ENCODE peak calls at places on chromosomes 11 and 22, in nine cellular contexts. I is mucosa of descending colon, G is lung, W is adrenal gland, Q is spleen, U is Caco-2, K is heart left ventricle, S is body of pancreas, F is PC-9. N is an unnamed sample. For H3K4me1, the result is how much of the 10 kb centered on the place peaks cover.

GRCh38 chr11:61023086-61024035 is 51.9 kb downstream of the CD6 start:
- DNase-seq in K (no peak), S (peak), W (no peak), I (no peak), G (no peak), Q (no peak), U (no peak), F (no peak), N (no peak)

GRCh38 chr11:1751999-1752906 is 1.9 kb upstream of the IFITM10 start:
- DNase-seq in S (no peak), W (peak), Q (peak), F (no peak), U (no peak), K (no peak), I (peak), G (no peak), N (no peak)

GRCh38 chr22:26568207-26568706 is 21.7 kb downstream of the TPST2 start:
- DNase-seq in G (no peak), U (peak), K (no peak), S (no peak), W (no peak), I (no peak), Q (no peak), F (peak), N (no peak)

GRCh38 chr22:37218771-37219411 is 6.6 kb upstream of the SSTR3 start:
- DNase-seq in S (no peak), U (no peak), G (no peak), W (no peak), K (no peak), I (no peak), F (no peak), Q (peak), N (no peak)

GRCh38 chr11:43802509-43802908 is 78.1 kb upstream of the ALKBH3 start:
- DNase-seq in F (no peak), Q (no peak), G (no peak), S (no peak), W (no peak), K (no peak), U (no peak), I (no peak), N (no peak)

GRCh38 chr22:37431811-37432707 is 4.8 kb upstream of the ELFN2 start:
- DNase-seq in K (no peak), G (no peak), Q (no peak), U (peak), S (no peak), F (peak), I (no peak), W (no peak), N (no peak)

GRCh38 chr11:79060081-79060480 is 380.7 kb downstream of the TENM4 start:
- DNase-seq in S (no peak), I (no peak), K (no peak), F (no peak), G (no peak), Q (no peak), U (no peak), W (no peak), N (no peak)

GRCh38 chr11:57568330-57568766 is 876 bp upstream of the UBE2L6 start:
- DNase-seq in U (no peak), I (no peak), G (peak), K (no peak), F (peak), S (no peak), W (peak), Q (no peak), N (no peak)

GRCh38 chr11:7687386-7687785 is 14.1 kb upstream of the CYB5R2 start:
- DNase-seq in G (no peak), U (no peak), Q (no peak), K (no peak), S (no peak), I (no peak), F (no peak), W (no peak), N (no peak)

GRCh38 chr11:28833670-28834069 is 725.5 kb downstream of the METTL15 start:
- DNase-seq in S (no peak), K (no peak), U (no peak), W (no peak), Q (no peak), G (no peak), F (no peak), I (no peak), N (no peak)

GRCh38 chr22:33299245-33299956 is 241.2 kb upstream of the SYN3 start:
- DNase-seq in U (no peak), F (no peak), G (no peak), S (no peak), Q (peak), W (no peak), K (no peak), I (no peak), N (no peak)

GRCh38 chr11:26993965-26994446 is at the start of gene FIBIN:
- DNase-seq in I (peak), F (no peak), G (no peak), U (no peak), S (peak), W (no peak), Q (peak), K (peak), N (no peak)

GRCh38 chr11:93727985-93728791 is 13.1 kb downstream of the TAF1D start:
- DNase-seq in G (no peak), K (no peak), S (no peak), Q (no peak), U (no peak), W (no peak), I (no peak), F (no peak), N (no peak)

GRCh38 chr11:66075273-66075672 is 5.2 kb downstream of the PACS1 start:
- DNase-seq in S (no peak), G (no peak), F (no peak), I (no peak), U (no peak), W (no peak), K (no peak), Q (no peak), N (no peak)

GRCh38 chr22:35930933-35931332 is 97.7 kb downstream of the RBFOX2 start:
- DNase-seq in I (no peak), K (no peak), U (no peak), F (peak), W (no peak), S (no peak), G (no peak), Q (no peak), N (no peak)

GRCh38 chr11:65911682-65912568 is 6.9 kb downstream of the C11orf68 start:
- DNase-seq in K (no peak), U (peak), S (peak), G (peak), F (peak), W (no peak), Q (no peak), I (no peak), N (no peak)

GRCh38 chr11:134272381-134273316 is 3.5 kb upstream of the GLB1L3 start:
- DNase-seq in W (peak), S (no peak), U (peak), I (no peak), F (no peak), Q (no peak), G (no peak), K (no peak), N (no peak)

GRCh38 chr11:27254744-27255446 is 108.1 kb downstream of the CCDC34 start:
- DNase-seq in U (no peak), S (no peak), K (no peak), I (no peak), G (no peak), W (no peak), F (no peak), Q (no peak), N (no peak)

GRCh38 chr11:120612363-120613263 is 101.1 kb downstream of the GRIK4 start:
- DNase-seq in U (peak), S (no peak), Q (no peak), I (no peak), K (no peak), G (no peak), F (no peak), W (peak), N (no peak)

GRCh38 chr11:15016200-15016599 is 44.0 kb upstream of the CALCA start:
- DNase-seq in Q (no peak), S (no peak), F (no peak), U (no peak), K (no peak), W (no peak), I (no peak), G (no peak), N (no peak)

GRCh38 chr11:121446752-121447156 is 5.4 kb upstream of the SORL1 start:
- DNase-seq in K (no peak), U (no peak), W (no peak), S (no peak), Q (no peak), F (no peak), I (no peak), G (no peak), N (no peak)

GRCh38 chr11:57249384-57250319 is 12.6 kb upstream of the APLNR start:
- DNase-seq in I (peak), W (peak), U (peak), F (peak), G (peak), Q (peak), S (peak), K (peak), N (no peak)

GRCh38 chr11:113584371-113584770 is 109.2 kb upstream of the DRD2 start:
- DNase-seq in S (no peak), K (no peak), U (no peak), Q (no peak), W (no peak), F (no peak), G (no peak), I (no peak), N (no peak)

GRCh38 chr11:106031210-106031845 is 9.3 kb upstream of the MSANTD4 start:
- DNase-seq in S (no peak), U (no peak), W (no peak), G (no peak), I (no peak), F (peak), K (no peak), Q (no peak), N (no peak)

GRCh38 chr11:76147106-76147735 is 59.1 kb downstream of the WNT11 start:
- DNase-seq in U (peak), K (no peak), G (no peak), Q (no peak), I (no peak), F (no peak), S (no peak), W (no peak), N (no peak)

GRCh38 chr11:112751763-112752162 is 209.5 kb upstream of the NCAM1 start:
- DNase-seq in U (no peak), K (no peak), G (no peak), I (no peak), F (no peak), W (no peak), Q (no peak), S (no peak), N (no peak)

GRCh38 chr22:22802346-22802970 is 85.2 kb upstream of the IGLL5 start:
- DNase-seq in K (no peak), G (peak), I (no peak), Q (no peak), U (no peak), W (no peak), F (no peak), S (no peak), N (no peak)

GRCh38 chr11:65181569-65182257 is at the start of gene CAPN1:
- DNase-seq in I (peak), W (peak), S (peak), F (peak), U (peak), G (peak), K (peak), Q (peak), N (peak)

DNA sequence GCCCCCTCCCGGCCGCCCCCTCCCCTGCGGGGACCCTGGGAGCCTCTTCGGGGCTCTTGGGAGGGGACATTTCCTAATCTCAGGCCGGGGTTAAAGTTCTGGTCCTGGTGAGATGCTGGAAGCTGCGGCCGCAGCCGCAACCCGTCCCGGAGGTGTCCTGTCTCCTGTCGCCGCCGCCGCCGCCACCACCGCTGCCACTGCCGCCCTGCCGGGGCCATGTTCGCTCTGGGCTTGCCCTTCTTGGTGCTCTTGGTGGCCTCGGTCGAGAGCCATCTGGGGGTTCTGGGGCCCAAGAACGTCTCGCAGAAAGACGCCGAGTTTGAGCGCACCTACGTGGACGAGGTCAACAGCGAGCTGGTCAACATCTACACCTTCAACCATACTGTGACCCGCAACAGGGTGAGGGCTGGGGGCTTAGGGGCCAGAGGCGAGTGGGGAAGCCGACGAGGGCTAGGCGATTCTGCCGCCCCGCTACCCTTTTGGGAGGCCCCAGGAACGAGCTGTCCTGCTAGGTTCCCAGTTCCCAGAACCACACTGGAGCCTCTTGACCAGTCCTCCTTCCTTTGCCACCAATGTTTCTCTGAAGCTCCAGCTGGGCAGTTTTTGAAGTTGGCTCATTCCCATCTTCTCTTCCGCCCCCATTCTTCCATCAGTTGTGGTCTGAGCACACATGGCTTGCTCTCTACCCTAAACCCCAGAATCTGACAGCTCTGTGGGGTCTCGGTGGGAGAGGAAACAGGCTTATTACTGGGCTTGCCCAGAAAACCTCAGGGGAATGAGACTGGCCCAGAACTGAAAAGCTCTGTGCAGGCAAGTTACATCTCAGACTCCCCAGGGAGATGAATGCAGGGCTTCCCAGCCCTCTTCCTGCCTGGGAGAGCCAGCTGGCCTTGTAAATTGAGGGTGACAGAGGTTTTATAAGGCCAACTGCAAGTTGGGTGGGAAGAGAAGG is 781 bp downstream of the SIDT2 start:
- DNase-seq in Q (peak), W (peak), F (no peak), G (no peak), I (peak), K (no peak), S (peak), U (peak), N (no peak)
- TF ChIP-seq CTCF in Q (no peak), W (no peak), F (no peak), G (no peak), I (no peak), K (no peak), S (no peak), U (no peak), N (no peak)

GRCh38 chr22:42644422-42645340 is 4.3 kb upstream of the ATP5MGL start:
- DNase-seq in W (peak), F (no peak), S (peak), U (no peak), Q (no peak), G (peak), I (no peak), K (peak), N (no peak)
- H3K4me1 ChIP-seq in W (half or more), F (under half), S (half or more), U (under half), Q (half or more), G (under half), I (half or more), K (half or more), N (half or more)

GRCh38 chr11:46537121-46537520 is 56.7 kb downstream of the AMBRA1 start:
- DNase-seq in I (no peak), U (no peak), K (no peak), G (no peak), Q (no peak), F (no peak), S (no peak), W (no peak), N (no peak)
- TF ChIP-seq CTCF in I (no peak), U (peak), K (no peak), G (no peak), Q (no peak), F (no peak), S (no peak), W (no peak), N (no peak)

GRCh38 chr22:24302591-24302990 is 32.0 kb downstream of the SPECC1L start:
- DNase-seq in K (no peak), F (peak), Q (no peak), S (no peak), I (no peak), W (no peak), U (no peak), G (no peak), N (no peak)

GRCh38 chr22:24305260-24305692 is 34.6 kb downstream of the SPECC1L start:
- DNase-seq in I (no peak), G (no peak), Q (no peak), W (no peak), S (no peak), U (no peak), K (no peak), F (no peak), N (no peak)

GRCh38 chr22:24303007-24303406 is 32.4 kb downstream of the SPECC1L start:
- DNase-seq in I (no peak), U (no peak), W (no peak), F (peak), K (no peak), G (no peak), Q (no peak), S (no peak), N (no peak)

GRCh38 chr22:24304067-24304675 is 33.5 kb downstream of the SPECC1L start:
- DNase-seq in W (no peak), F (peak), I (no peak), G (no peak), S (no peak), K (no peak), Q (no peak), U (no peak), N (no peak)
- H3K4me1 ChIP-seq in W (under half), F (half or more), I (under half), G (under half), S (under half), K (half or more), Q (half or more), U (under half), N (under half)

GRCh38 chr11:9206496-9206895 is 58.7 kb downstream of the DENND5A start:
- DNase-seq in I (no peak), G (no peak), U (no peak), S (no peak), Q (no peak), F (no peak), W (no peak), K (no peak), N (no peak)

GRCh38 chr11:9201372-9202162 is 63.6 kb downstream of the DENND5A start:
- DNase-seq in I (no peak), F (no peak), U (no peak), K (no peak), S (no peak), W (no peak), G (no peak), Q (no peak), N (no peak)

GRCh38 chr11:9205596-9205995 is 59.6 kb downstream of the DENND5A start:
- DNase-seq in Q (no peak), I (no peak), G (no peak), W (no peak), F (no peak), U (no peak), K (no peak), S (no peak), N (no peak)

GRCh38 chr11:9200471-9200870 is 64.7 kb downstream of the DENND5A start:
- DNase-seq in U (no peak), K (no peak), I (no peak), W (no peak), G (no peak), F (no peak), Q (no peak), S (no peak), N (no peak)

GRCh38 chr11:9203715-9204311 is 61.3 kb downstream of the DENND5A start:
- DNase-seq in G (no peak), S (no peak), Q (no peak), I (no peak), U (no peak), W (no peak), K (no peak), F (no peak), N (no peak)
- TF ChIP-seq CTCF in G (no peak), S (no peak), Q (no peak), I (no peak), U (peak), W (no peak), K (no peak), F (no peak), N (no peak)

GRCh38 chr11:47396049-47396320 is 12.4 kb upstream of the SLC39A13 start:
- DNase-seq in I (peak), Q (peak), G (no peak), F (no peak), K (no peak), W (no peak), S (no peak), U (no peak), N (no peak)
- H3K4me1 ChIP-seq in I (under half), Q (half or more), G (under half), F (under half), K (under half), W (under half), S (under half), U (under half), N (under half)